ENCODE peak calls at places on chromosomes 4 and X, in six cellular contexts. Z is H1, N is HepG2, X is upper lobe of left lung, D is sigmoid colon, W is esophagus muscularis mucosa. R is an unnamed sample. For H3K9me3, the result is how much of the 10 kb centered on the place peaks cover.

GRCh38 chrX:1336331-1337143 is at the start of gene IL3RA:
- DNase-seq in D (peak), Z (no peak), X (peak), W (no peak), N (no peak), R (peak)

GRCh38 chr4:165461176-165461835 is 82.5 kb downstream of the CPE start:
- DNase-seq in X (no peak), Z (no peak), W (no peak), D (no peak), N (peak), R (no peak)

GRCh38 chr4:185235480-185236154 is 26.2 kb downstream of the SNX25 start:
- DNase-seq in D (no peak), Z (no peak), N (peak), W (no peak), X (no peak), R (no peak)

GRCh38 chr4:87521757-87522374 is 7.3 kb downstream of the SPARCL1 start:
- DNase-seq in X (no peak), N (no peak), W (no peak), D (no peak), Z (no peak), R (no peak)

GRCh38 chr4:136741468-136741867 is 790.8 kb downstream of the PCDH18 start:
- DNase-seq in N (no peak), W (no peak), X (no peak), Z (no peak), D (no peak), R (no peak)

GRCh38 chr4:712093-712492 is 6.5 kb downstream of the PCGF3 start:
- DNase-seq in Z (no peak), W (no peak), D (no peak), N (no peak), X (no peak), R (no peak)

GRCh38 chrX:10015711-10016515 is 48.8 kb downstream of the CLDN34 start:
- DNase-seq in D (peak), X (no peak), N (no peak), Z (no peak), W (no peak), R (peak)

GRCh38 chr4:73729534-73730165 is 10.7 kb upstream of the CXCL8 start:
- DNase-seq in N (peak), W (no peak), X (peak), Z (no peak), D (peak), R (no peak)

GRCh38 chrX:72308566-72309296 is 3.0 kb upstream of the CITED1 start:
- DNase-seq in X (peak), W (no peak), D (peak), N (peak), Z (no peak), R (peak)

GRCh38 chr4:99754756-99755155 is 61.9 kb upstream of the DAPP1 start:
- DNase-seq in X (no peak), Z (no peak), N (no peak), W (no peak), D (no peak), R (no peak)

GRCh38 chr4:65737672-65738071 is 67.4 kb upstream of the EPHA5 start:
- DNase-seq in N (no peak), Z (no peak), W (no peak), D (no peak), X (no peak), R (no peak)

GRCh38 chrX:37818031-37818430 is 29.3 kb downstream of the DYNLT3 start:
- DNase-seq in X (no peak), N (no peak), Z (no peak), W (no peak), D (no peak), R (no peak)

GRCh38 chrX:20042221-20042620 is 51.4 kb upstream of the BCLAF3 start:
- DNase-seq in D (no peak), N (no peak), W (no peak), X (no peak), Z (no peak), R (no peak)

GRCh38 chr4:6042293-6043063 is 24.2 kb upstream of the C4orf50 start:
- DNase-seq in X (no peak), N (no peak), Z (no peak), W (no peak), D (no peak), R (no peak)

GRCh38 chrX:33183366-33183765 is 28.0 kb downstream of the DMD start:
- DNase-seq in N (no peak), X (peak), D (peak), Z (no peak), W (no peak), R (no peak)

GRCh38 chr4:47704693-47705325 is 133.1 kb downstream of the CORIN start:
- DNase-seq in N (peak), X (peak), D (no peak), W (no peak), Z (peak), R (no peak)

GRCh38 chr4:148773313-148773712 is 331.1 kb upstream of the NR3C2 start:
- DNase-seq in D (no peak), Z (no peak), N (no peak), X (no peak), W (no peak), R (no peak)

GRCh38 chr4:113384600-113384999 is 335.1 kb downstream of the ANK2 start:
- DNase-seq in W (no peak), Z (no peak), X (no peak), D (no peak), N (no peak), R (no peak)

GRCh38 chr4:53861856-53862610 is 202.4 kb downstream of the CHIC2 start:
- DNase-seq in W (no peak), N (no peak), X (no peak), D (peak), Z (no peak), R (no peak)

GRCh38 chrX:107721318-107721717 is 54.3 kb downstream of the TSC22D3 start:
- DNase-seq in N (no peak), Z (no peak), D (no peak), W (no peak), X (no peak), R (peak)

GRCh38 chr4:112109455-112110425 is 35.5 kb upstream of the FAM241A start:
- DNase-seq in W (no peak), N (peak), D (no peak), X (no peak), Z (no peak), R (no peak)

GRCh38 chr4:10808591-10808990 is 124.0 kb upstream of the CLNK start:
- DNase-seq in D (peak), W (no peak), X (no peak), N (no peak), Z (no peak), R (no peak)

GRCh38 chrX:57964975-57965374 is 54.7 kb upstream of the ZXDA start:
- DNase-seq in N (no peak), W (no peak), D (no peak), Z (no peak), X (no peak), R (no peak)

GRCh38 chrX:12988797-12989196 is 13.9 kb downstream of the TMSB4X start:
- DNase-seq in W (no peak), D (no peak), Z (no peak), N (peak), X (peak), R (no peak)

GRCh38 chrX:25601323-25601722 is 536.8 kb upstream of the MAGEB18 start:
- DNase-seq in D (no peak), W (no peak), N (no peak), Z (no peak), X (no peak), R (no peak)

GRCh38 chrX:68041110-68041509 is 392.2 kb downstream of the OPHN1 start:
- DNase-seq in X (no peak), Z (no peak), D (no peak), N (no peak), W (no peak), R (no peak)

GRCh38 chrX:110241816-110242215 is 76.1 kb downstream of the AMMECR1 start:
- DNase-seq in X (peak), N (no peak), D (no peak), Z (no peak), W (no peak), R (no peak)

GRCh38 chr4:48963042-48963679 is 22.9 kb upstream of the CWH43 start:
- DNase-seq in W (peak), Z (peak), D (peak), N (peak), X (peak), R (no peak)

GRCh38 chr4:6918345-6918744 is 8.7 kb downstream of the TBC1D14 start:
- DNase-seq in Z (no peak), W (no peak), D (peak), N (no peak), X (no peak), R (peak)

GRCh38 chr4:53490965-53491622 is 100.2 kb downstream of the LNX1 start:
- DNase-seq in W (no peak), X (no peak), N (peak), D (no peak), Z (no peak), R (no peak)

GRCh38 chr4:25280210-25280609 is 32.4 kb upstream of the ZCCHC4 start:
- DNase-seq in W (no peak), D (no peak), Z (no peak), N (no peak), X (no peak), R (no peak)

GRCh38 chr4:17322514-17322913 is 189.4 kb downstream of the QDPR start:
- DNase-seq in Z (no peak), N (no peak), W (no peak), D (no peak), X (no peak), R (no peak)

GRCh38 chr4:126489826-126490463 is 1142.8 kb upstream of the INTU start:
- DNase-seq in X (no peak), N (no peak), D (no peak), W (no peak), Z (no peak), R (no peak)

GRCh38 chr4:163404570-163404969 is 60.9 kb downstream of the NPY5R start:
- DNase-seq in N (peak), Z (no peak), D (no peak), X (no peak), W (no peak), R (no peak)

GRCh38 chr4:87985097-87985886 is 9.8 kb downstream of the SPP1 start:
- DNase-seq in X (peak), N (peak), W (no peak), D (no peak), Z (no peak), R (peak)

GRCh38 chrX:13374364-13374763 is 54.5 kb upstream of the ATXN3L start:
- DNase-seq in X (no peak), Z (no peak), N (no peak), W (no peak), D (no peak), R (no peak)

GRCh38 chr4:101169044-101170014 is 178.0 kb downstream of the PPP3CA start:
- DNase-seq in W (no peak), X (peak), D (peak), N (peak), Z (peak), R (peak)

GRCh38 chr4:44760142-44760898 is 34.0 kb upstream of the GNPDA2 start:
- DNase-seq in D (no peak), W (no peak), N (peak), Z (no peak), X (no peak), R (no peak)

GRCh38 chrX:24023538-24023937 is 3.4 kb downstream of the KLHL15 start:
- DNase-seq in N (no peak), W (no peak), Z (no peak), X (no peak), D (no peak), R (no peak)
- H3K4me3 ChIP-seq in N (peak), W (peak), Z (no peak), X (peak), D (peak), R (peak)

GRCh38 chr4:1809754-1810502 is 16.8 kb downstream of the FGFR3 start:
- DNase-seq in D (peak), X (peak), W (no peak), N (peak), Z (peak), R (peak)
- TF ChIP-seq POLR2AphosphoS5 in D (no peak), X (no peak), W (no peak), N (no peak), Z (no peak), R (peak)

GRCh38 chr4:161791796-161792556 is 371.8 kb downstream of the FSTL5 start:
- DNase-seq in W (no peak), X (no peak), D (peak), N (no peak), Z (no peak), R (peak)

GRCh38 chr4:161792991-161793390 is 370.8 kb downstream of the FSTL5 start:
- DNase-seq in Z (no peak), W (no peak), N (no peak), D (no peak), X (no peak), R (no peak)
- H3K9me3 ChIP-seq in Z (under half), W (under half), N (under half), D (under half), X (under half), R (under half)

DNA sequence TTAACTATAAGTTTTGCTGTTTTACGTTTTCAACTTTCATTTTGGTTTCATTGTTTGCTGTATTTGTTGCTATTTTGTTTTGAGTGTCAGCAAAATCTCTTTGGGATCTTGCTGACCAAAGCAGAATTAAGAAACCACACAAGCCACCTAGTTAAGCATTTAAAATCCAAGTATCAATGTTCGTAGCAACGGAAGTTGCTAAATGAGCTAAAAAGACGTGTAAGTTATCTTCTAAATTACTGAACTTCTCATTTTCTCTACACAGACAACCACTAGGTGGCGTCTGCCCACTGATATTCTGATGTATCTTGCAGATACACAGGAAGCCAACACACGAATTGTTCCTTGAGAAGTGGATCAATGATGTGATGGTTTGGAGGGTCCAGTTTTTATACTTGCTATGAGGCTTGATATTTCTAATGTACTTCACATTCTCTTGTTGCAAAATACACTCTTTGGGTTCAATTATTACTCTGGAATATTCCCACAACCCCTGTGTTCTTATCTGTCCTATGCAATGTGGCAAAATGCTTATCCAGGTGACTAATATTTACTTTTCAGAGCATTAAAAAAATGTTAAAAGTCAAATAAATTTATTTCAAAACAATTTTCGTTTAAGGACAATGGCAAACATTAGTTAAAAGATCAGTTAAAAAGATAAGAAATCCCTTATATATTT is 250.5 kb downstream of the TECRL start:
- DNase-seq in D (no peak), W (no peak), N (peak), X (peak), Z (no peak), R (no peak)
- H3K4me3 ChIP-seq in D (no peak), W (peak), N (no peak), X (peak), Z (no peak), R (peak)